ENCODE peak calls at places on chromosomes 1 and 21, in seven cellular contexts. A, V, X, I, U, W and L are unnamed samples.

GRCh38 chr1:16162163-16162822 is 6.4 kb upstream of the EPHA2 start:
- DNase-seq in A (no peak), V (no peak), X (no peak), I (peak; percentile 28), U (no peak), W (no peak), L (no peak)

GRCh38 chr1:177883581-177883980 is 86.3 kb downstream of the SEC16B start:
- DNase-seq in A (no peak), V (no peak), X (no peak), I (no peak), U (no peak), W (no peak), L (no peak)

GRCh38 chr1:212565571-212566305 is 42.8 kb upstream of the ATF3 start:
- DNase-seq in A (no peak), V (no peak), X (no peak), I (no peak), U (no peak), W (no peak), L (no peak)

GRCh38 chr1:56550132-56550531 is 29.2 kb downstream of the PLPP3 start:
- DNase-seq in A (no peak), V (no peak), X (no peak), I (no peak), U (no peak), W (peak; percentile 24), L (no peak)

GRCh38 chr1:244969355-244970235 is 105.3 kb upstream of the HNRNPU start:
- DNase-seq in A (peak; percentile 94), V (peak; percentile 64), X (peak; percentile 95), I (no peak), U (peak; percentile 92), W (peak; percentile 97), L (peak; percentile 63)

GRCh38 chr1:11802616-11802972 is 3.2 kb downstream of the MTHFR start:
- DNase-seq in A (no peak), V (no peak), X (no peak), I (no peak), U (no peak), W (no peak), L (no peak)

GRCh38 chr1:183023146-183023600 is at the start of gene LAMC1:
- DNase-seq in A (peak; percentile 95), V (peak; percentile 84), X (peak; percentile 86), I (peak; percentile 76), U (peak; percentile 87), W (peak; percentile 90), L (no peak)

GRCh38 chr1:208190784-208191183 is 53.4 kb downstream of the PLXNA2 start:
- DNase-seq in A (no peak), V (no peak), X (no peak), I (no peak), U (no peak), W (no peak), L (no peak)

GRCh38 chr1:110155878-110156522 is 5.7 kb downstream of the SLC6A17 start:
- DNase-seq in A (no peak), V (peak; percentile 19), X (peak; percentile 62), I (no peak), U (no peak), W (peak; percentile 74), L (peak; percentile 26)

GRCh38 chr21:46059195-46059594 is 38.7 kb upstream of the COL6A2 start:
- DNase-seq in A (no peak), V (no peak), X (no peak), I (no peak), U (no peak), W (no peak), L (no peak)

GRCh38 chr1:185595835-185596667 is 138.1 kb upstream of the HMCN1 start:
- DNase-seq in A (no peak), V (peak; percentile 44), X (peak; percentile 65), I (no peak), U (no peak), W (peak; percentile 55), L (no peak)

GRCh38 chr1:147156643-147157042 is 15.6 kb downstream of the PRKAB2 start:
- DNase-seq in A (no peak), V (no peak), X (no peak), I (no peak), U (no peak), W (no peak), L (no peak)
- TF ChIP-seq CTCF in A (no peak), V (peak; percentile 17), X (no peak), I (no peak), U (no peak), W (no peak), L (no peak)

GRCh38 chr1:25573961-25574360 is 30.6 kb downstream of the LDLRAP1 start:
- DNase-seq in A (no peak), V (no peak), X (no peak), I (no peak), U (no peak), W (no peak), L (no peak)

GRCh38 chr1:25573591-25573930 is 30.2 kb downstream of the LDLRAP1 start:
- DNase-seq in A (no peak), V (no peak), X (no peak), I (no peak), U (no peak), W (no peak), L (no peak)

GRCh38 chr1:25571522-25571970 is 28.1 kb downstream of the LDLRAP1 start:
- DNase-seq in A (no peak), V (no peak), X (no peak), I (no peak), U (no peak), W (no peak), L (no peak)

GRCh38 chr1:25572107-25572506 is 28.7 kb downstream of the LDLRAP1 start:
- DNase-seq in A (no peak), V (no peak), X (no peak), I (no peak), U (no peak), W (no peak), L (no peak)

DNA sequence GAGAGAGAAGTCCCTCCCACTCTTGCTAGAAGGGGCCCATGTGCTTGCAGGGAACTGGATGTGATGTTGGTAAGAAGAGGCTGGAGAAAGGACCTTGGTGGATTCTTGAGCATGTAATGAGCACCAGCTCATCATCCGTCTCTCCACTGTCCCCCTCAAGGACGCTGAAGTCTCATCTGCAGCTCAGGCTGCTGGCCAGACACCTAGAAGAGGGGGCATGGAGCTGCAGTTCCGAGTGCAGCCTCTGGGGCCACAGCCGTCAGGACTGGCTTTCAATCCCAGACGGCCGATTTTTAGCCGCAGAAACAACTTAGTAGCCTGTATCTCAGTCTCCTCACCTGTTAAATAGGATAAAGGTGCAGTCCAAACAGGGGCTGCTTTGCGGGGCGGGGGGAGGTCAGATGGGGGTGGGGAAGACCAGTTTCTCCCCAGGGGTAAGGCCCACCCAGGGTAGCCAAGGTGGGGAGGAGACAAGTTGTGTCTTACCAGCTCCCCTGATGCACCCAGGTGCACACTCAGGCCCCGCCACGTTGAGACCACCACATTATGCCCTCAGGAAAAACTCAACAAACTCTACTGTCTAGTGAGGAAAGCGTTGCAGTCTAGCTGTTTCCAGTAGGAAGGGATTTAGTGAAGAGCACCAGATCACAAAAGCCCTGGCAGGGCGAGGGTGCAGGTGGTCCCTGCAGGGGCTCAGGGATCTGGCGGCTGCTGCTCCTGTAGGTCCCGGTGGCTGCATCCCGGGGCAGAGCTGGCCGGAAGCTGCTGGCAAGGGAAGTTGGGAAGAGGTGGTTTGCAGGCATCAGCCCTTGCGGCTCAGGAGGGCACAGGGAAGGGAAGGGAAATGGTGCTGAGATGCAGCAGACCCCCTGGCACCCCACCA is 29.5 kb downstream of the LDLRAP1 start:
- DNase-seq in A (no peak), V (peak; percentile 72), X (peak; percentile 60), I (no peak), U (peak; percentile 81), W (peak; percentile 57), L (peak; percentile 44)
- TF ChIP-seq CTCF in A (peak; percentile 6), V (peak; percentile 76), X (peak; percentile 92), I (no peak), U (peak; percentile 73), W (peak; percentile 78), L (peak; percentile 59)

GRCh38 chr1:35301674-35302392 is 33.3 kb downstream of the ZMYM4 start:
- DNase-seq in A (no peak), V (no peak), X (no peak), I (no peak), U (no peak), W (no peak), L (no peak)

GRCh38 chr1:35294809-35295208 is 26.3 kb downstream of the ZMYM4 start:
- DNase-seq in A (no peak), V (no peak), X (no peak), I (no peak), U (no peak), W (no peak), L (no peak)

GRCh38 chr1:35300376-35300775 is 31.9 kb downstream of the ZMYM4 start:
- DNase-seq in A (no peak), V (no peak), X (no peak), I (no peak), U (no peak), W (no peak), L (no peak)

GRCh38 chr1:35298464-35298863 is 30.0 kb downstream of the ZMYM4 start:
- DNase-seq in A (no peak), V (peak; percentile 63), X (peak; percentile 60), I (no peak), U (no peak), W (peak; percentile 64), L (no peak)
- TF ChIP-seq CTCF in A (no peak), V (peak; percentile 80), X (peak; percentile 57), I (no peak), U (peak; percentile 28), W (peak; percentile 63), L (peak; percentile 35)

GRCh38 chr1:197402189-197402588 is 134.1 kb downstream of the CRB1 start:
- DNase-seq in A (no peak), V (no peak), X (no peak), I (no peak), U (no peak), W (no peak), L (no peak)
- TF ChIP-seq CTCF in A (no peak), V (no peak), X (no peak), I (no peak), U (no peak), W (no peak), L (no peak)

DNA sequence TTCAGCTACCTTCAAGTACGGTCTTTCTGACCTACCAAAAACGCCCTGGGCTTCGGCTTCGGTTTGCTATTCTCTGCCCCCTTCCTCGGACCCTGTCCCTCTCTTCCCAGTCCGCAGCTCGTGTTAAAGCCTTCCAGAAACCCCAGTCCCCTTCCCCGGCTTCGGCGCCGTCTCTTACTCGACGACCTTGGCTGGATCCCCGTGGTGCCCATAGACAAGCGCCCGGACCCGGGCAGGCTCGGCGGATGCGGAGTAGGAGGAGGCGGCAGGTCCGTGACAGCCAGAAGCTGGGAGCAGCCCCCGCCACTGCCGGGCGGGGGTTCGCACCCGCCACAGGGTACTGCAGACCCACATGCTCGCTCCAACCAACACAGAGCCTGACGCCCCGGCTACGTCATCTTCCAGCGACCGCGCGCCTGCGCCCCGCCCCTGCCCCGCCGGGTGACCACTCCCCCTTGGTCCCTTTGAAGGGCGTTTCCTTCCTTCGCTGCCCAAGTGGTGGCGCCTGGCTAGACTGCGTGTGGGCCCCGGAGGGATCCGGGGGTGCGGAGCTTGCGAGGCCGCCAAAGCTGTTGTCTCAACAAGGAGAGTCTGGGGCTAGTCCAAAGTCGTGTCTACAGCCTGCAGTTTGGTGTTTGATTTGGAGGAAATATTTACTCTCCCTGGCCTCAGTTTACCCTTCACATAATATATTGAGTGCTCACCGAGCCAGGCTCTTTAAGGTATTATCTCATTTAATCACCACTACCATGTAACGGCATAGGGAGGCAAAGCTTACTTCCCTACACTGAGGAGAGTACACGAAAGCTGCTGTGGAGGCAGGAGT is at the start of gene MECR:
- DNase-seq in A (peak; percentile 99), V (peak; percentile 94), X (peak; percentile 93), I (peak; percentile 98), U (peak; percentile 98), W (peak; percentile 93), L (peak; percentile 95)
- TF ChIP-seq CTCF in A (no peak), V (peak; percentile 64), X (peak; percentile 29), I (no peak), U (no peak), W (no peak), L (no peak)

GRCh38 chr1:82091729-82092128 is 291.0 kb downstream of the ADGRL2 start:
- DNase-seq in A (no peak), V (no peak), X (peak; percentile 78), I (no peak), U (no peak), W (peak; percentile 43), L (no peak)
- TF ChIP-seq CTCF in A (no peak), V (peak; percentile 28), X (peak; percentile 8), I (no peak), U (no peak), W (peak; percentile 12), L (no peak)